ENCODE peak calls at places on chromosomes 12 and 14, in six cellular contexts. H, P, R, Y, E and T are unnamed samples.
A peak's percentile ranks its signal among the peaks of the same experiment; 100 is the strongest.

GRCh38 chr12:49231881-49232650 is 32.8 kb upstream of the TUBA1C start:
- DNase-seq in Y (no peak), E (peak; percentile 56), H (no peak), P (no peak), R (no peak), T (peak; percentile 71)

GRCh38 chr12:109291117-109291516 is 18.0 kb downstream of the FOXN4 start:
- DNase-seq in Y (no peak), P (no peak), H (no peak), R (no peak), E (no peak), T (no peak)

GRCh38 chr14:102998393-102998792 is 59.0 kb downstream of the CDC42BPB start:
- DNase-seq in R (no peak), Y (no peak), E (no peak), H (no peak), P (no peak), T (no peak)

GRCh38 chr12:750356-751191 is 1.8 kb upstream of the WNK1 start:
- DNase-seq in Y (no peak), E (peak; percentile 17), H (no peak), R (no peak), P (no peak), T (no peak)

GRCh38 chr14:55073856-55074255 is 22.4 kb downstream of the MAPK1IP1L start:
- DNase-seq in E (no peak), R (no peak), H (no peak), P (no peak), Y (no peak), T (no peak)

GRCh38 chr12:104890463-104891096 is 67.5 kb downstream of the SLC41A2 start:
- DNase-seq in H (no peak), R (no peak), P (no peak), E (no peak), Y (no peak), T (no peak)

GRCh38 chr12:30989754-30990153 is 63.2 kb downstream of the TSPAN11 start:
- DNase-seq in P (no peak), H (no peak), R (no peak), Y (no peak), E (peak; percentile 25), T (peak; percentile 52)

GRCh38 chr12:5171701-5172100 is 128.0 kb downstream of the KCNA5 start:
- DNase-seq in E (no peak), H (no peak), P (no peak), Y (peak; percentile 23), R (no peak), T (peak; percentile 51)